ENCODE peak calls at places on chromosome 14, in nine cellular contexts. Y, A, V, Z, Q, M, W, R and O are unnamed samples. For H3K9me2, the result is how much of the 10 kb centered on the place peaks cover.

GRCh38 chr14:20873370-20874177 is 17.6 kb upstream of the RNASE3 start:
- DNase-seq in Y (peak), A (peak), V (peak), Z (peak), Q (peak), M (peak), W (peak), R (peak), O (peak)

GRCh38 chr14:27553820-27554219 is 956.0 kb upstream of the NOVA1 start:
- DNase-seq in Y (no peak), A (no peak), V (peak), Z (no peak), Q (no peak), M (peak), W (no peak), R (no peak), O (no peak)

GRCh38 chr14:51954657-51955056 is 34.7 kb upstream of the RTRAF start:
- DNase-seq in Y (no peak), A (no peak), V (peak), Z (no peak), Q (no peak), M (peak), W (no peak), R (no peak), O (no peak)

GRCh38 chr14:76011959-76012802 is 26.6 kb downstream of the IFT43 start:
- DNase-seq in Y (no peak), A (no peak), V (no peak), Z (no peak), Q (no peak), M (peak), W (no peak), R (no peak), O (no peak)

GRCh38 chr14:21057803-21058675 is at the start of gene RNASE8:
- DNase-seq in Y (peak), A (no peak), V (no peak), Z (peak), Q (no peak), M (no peak), W (no peak), R (no peak), O (no peak)

GRCh38 chr14:96037891-96038557 is 1.1 kb upstream of the C14orf132 start:
- DNase-seq in Y (peak), A (no peak), V (no peak), Z (no peak), Q (no peak), M (peak), W (peak), R (peak), O (no peak)

GRCh38 chr14:41607119-41607785 is 576 bp downstream of the LRFN5 start:
- DNase-seq in Y (peak), A (no peak), V (no peak), Z (no peak), Q (no peak), M (peak), W (no peak), R (no peak), O (peak)

GRCh38 chr14:52922656-52923055 is 28.2 kb downstream of the FERMT2 start:
- DNase-seq in Y (peak), A (no peak), V (peak), Z (no peak), Q (no peak), M (no peak), W (no peak), R (no peak), O (no peak)

GRCh38 chr14:35046751-35047536 is 872 bp downstream of the FAM177A1 start:
- DNase-seq in Y (peak), A (peak), V (peak), Z (peak), Q (peak), M (peak), W (no peak), R (no peak), O (peak)

GRCh38 chr14:54589076-54589475 is 22.1 kb downstream of the SAMD4A start:
- DNase-seq in Y (peak), A (no peak), V (peak), Z (no peak), Q (no peak), M (no peak), W (no peak), R (no peak), O (no peak)

GRCh38 chr14:89425931-89426330 is 8.9 kb upstream of the FOXN3 start:
- DNase-seq in Y (peak), A (no peak), V (peak), Z (no peak), Q (no peak), M (no peak), W (no peak), R (peak), O (peak)

GRCh38 chr14:60331201-60332045 is 82.4 kb downstream of the PPM1A start:
- DNase-seq in Y (peak), A (peak), V (peak), Z (no peak), Q (peak), M (peak), W (peak), R (peak), O (peak)

GRCh38 chr14:40674503-40674902 is 932.2 kb upstream of the LRFN5 start:
- DNase-seq in Y (no peak), A (no peak), V (no peak), Z (no peak), Q (no peak), M (no peak), W (no peak), R (no peak), O (no peak)

GRCh38 chr14:33839193-33840076 is 111.4 kb downstream of the EGLN3 start:
- DNase-seq in Y (peak), A (peak), V (peak), Z (no peak), Q (peak), M (peak), W (peak), R (peak), O (peak)

GRCh38 chr14:49972840-49973239 is 80.0 kb downstream of the ARF6 start:
- DNase-seq in Y (peak), A (no peak), V (peak), Z (peak), Q (peak), M (no peak), W (no peak), R (peak), O (peak)

GRCh38 chr14:35576260-35576659 is 42.3 kb downstream of the INSM2 start:
- DNase-seq in Y (peak), A (no peak), V (no peak), Z (no peak), Q (no peak), M (no peak), W (no peak), R (no peak), O (peak)

GRCh38 chr14:35573911-35574310 is 39.9 kb downstream of the INSM2 start:
- DNase-seq in Y (no peak), A (no peak), V (no peak), Z (no peak), Q (no peak), M (no peak), W (peak), R (no peak), O (no peak)

GRCh38 chr14:100304825-100305445 is 1.3 kb downstream of the SLC25A29 start:
- DNase-seq in Y (peak), A (no peak), V (peak), Z (no peak), Q (no peak), M (peak), W (no peak), R (no peak), O (peak)

GRCh38 chr14:101220921-101221510 is 317.5 kb upstream of the RTL1 start:
- DNase-seq in Y (no peak), A (no peak), V (no peak), Z (no peak), Q (no peak), M (no peak), W (no peak), R (no peak), O (no peak)

GRCh38 chr14:76876076-76876475 is 49.9 kb downstream of the LRRC74A start:
- DNase-seq in Y (peak), A (peak), V (peak), Z (peak), Q (peak), M (peak), W (peak), R (peak), O (peak)

GRCh38 chr14:68941820-68942219 is 37.3 kb downstream of the ACTN1 start:
- DNase-seq in Y (peak), A (no peak), V (peak), Z (peak), Q (no peak), M (peak), W (no peak), R (no peak), O (peak)

GRCh38 chr14:28629328-28630004 is 137.1 kb upstream of the FOXG1 start:
- DNase-seq in Y (no peak), A (no peak), V (peak), Z (peak), Q (no peak), M (no peak), W (no peak), R (no peak), O (no peak)

GRCh38 chr14:53516261-53516774 is 363.2 kb upstream of the DDHD1 start:
- DNase-seq in Y (peak), A (no peak), V (no peak), Z (no peak), Q (no peak), M (no peak), W (no peak), R (no peak), O (no peak)

GRCh38 chr14:94560782-94561655 is at the start of gene SERPINA4:
- DNase-seq in Y (no peak), A (no peak), V (no peak), Z (no peak), Q (no peak), M (no peak), W (no peak), R (no peak), O (peak)

GRCh38 chr14:81940636-81941035 is 407.0 kb upstream of the SEL1L start:
- DNase-seq in Y (no peak), A (no peak), V (no peak), Z (no peak), Q (no peak), M (no peak), W (no peak), R (no peak), O (no peak)

GRCh38 chr14:62117718-62118164 is 355.5 kb downstream of the SNAPC1 start:
- DNase-seq in Y (peak), A (no peak), V (no peak), Z (no peak), Q (no peak), M (no peak), W (no peak), R (no peak), O (no peak)

GRCh38 chr14:52125885-52126284 is 57.0 kb upstream of the NID2 start:
- DNase-seq in Y (no peak), A (no peak), V (no peak), Z (no peak), Q (no peak), M (no peak), W (no peak), R (no peak), O (no peak)

GRCh38 chr14:61177279-61178225 is 103.6 kb downstream of the TMEM30B start:
- DNase-seq in Y (peak), A (no peak), V (peak), Z (peak), Q (no peak), M (peak), W (no peak), R (peak), O (no peak)

GRCh38 chr14:92362781-92363235 is 39.8 kb downstream of the SLC24A4 start:
- DNase-seq in Y (peak), A (no peak), V (peak), Z (no peak), Q (no peak), M (no peak), W (no peak), R (no peak), O (no peak)

GRCh38 chr14:87805315-87805723 is 187.7 kb downstream of the GALC start:
- DNase-seq in Y (peak), A (peak), V (peak), Z (no peak), Q (no peak), M (peak), W (peak), R (no peak), O (peak)

GRCh38 chr14:36028218-36028617 is 148.3 kb downstream of the PTCSC3 start:
- DNase-seq in Y (no peak), A (peak), V (peak), Z (no peak), Q (no peak), M (peak), W (no peak), R (no peak), O (no peak)

DNA sequence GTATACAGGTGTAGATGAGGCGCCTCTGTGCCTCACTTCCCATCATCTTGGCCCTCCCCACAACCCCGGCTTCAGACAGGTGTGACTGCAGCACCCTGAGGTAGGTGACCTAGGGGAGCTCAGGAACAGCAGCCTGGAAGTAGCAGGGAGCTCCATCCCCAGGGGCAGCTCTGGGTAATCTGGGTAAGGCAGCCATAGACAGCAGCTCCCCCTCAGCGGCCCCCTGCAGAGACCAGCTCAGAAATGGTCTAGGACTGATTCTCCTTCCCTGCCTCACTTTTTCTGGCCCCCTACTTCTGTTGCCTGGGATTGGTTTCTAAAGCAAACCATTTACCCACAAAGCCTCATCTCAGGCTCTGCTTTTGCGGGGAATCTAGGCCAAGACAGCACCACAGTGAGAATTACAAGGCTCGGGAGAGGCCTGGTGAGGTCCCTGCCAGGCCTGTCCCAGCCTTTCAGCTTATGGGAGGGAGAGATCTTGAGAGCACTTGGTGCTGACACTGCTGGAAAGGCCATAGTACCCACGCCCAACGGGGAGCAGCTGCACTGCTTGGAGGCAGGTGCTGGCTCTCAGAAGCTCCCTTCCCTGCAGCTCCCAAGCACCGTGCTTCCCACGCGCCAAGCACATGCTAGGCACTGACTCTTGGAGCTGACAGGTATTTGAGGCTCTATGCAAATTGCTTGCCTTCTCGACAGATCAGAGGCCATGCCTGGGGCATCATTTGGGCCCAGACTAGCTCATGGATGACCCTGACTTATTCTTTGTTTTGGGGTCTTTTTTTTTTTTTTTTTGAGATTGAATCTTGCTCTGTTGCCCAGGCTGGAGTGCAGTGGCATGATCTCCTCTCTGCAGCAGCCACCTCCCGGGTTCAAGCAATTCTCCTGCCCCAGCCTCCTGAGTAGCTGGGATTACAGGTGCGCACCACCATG is 45.1 kb upstream of the TRAF3 start:
- DNase-seq in Y (no peak), A (no peak), V (no peak), Z (no peak), Q (no peak), M (no peak), W (no peak), R (no peak), O (no peak)
- H3K9me2 ChIP-seq in Y (under half), A (under half), V (under half), Z (under half), Q (under half), M (under half), W (under half), R (under half), O (under half)

DNA sequence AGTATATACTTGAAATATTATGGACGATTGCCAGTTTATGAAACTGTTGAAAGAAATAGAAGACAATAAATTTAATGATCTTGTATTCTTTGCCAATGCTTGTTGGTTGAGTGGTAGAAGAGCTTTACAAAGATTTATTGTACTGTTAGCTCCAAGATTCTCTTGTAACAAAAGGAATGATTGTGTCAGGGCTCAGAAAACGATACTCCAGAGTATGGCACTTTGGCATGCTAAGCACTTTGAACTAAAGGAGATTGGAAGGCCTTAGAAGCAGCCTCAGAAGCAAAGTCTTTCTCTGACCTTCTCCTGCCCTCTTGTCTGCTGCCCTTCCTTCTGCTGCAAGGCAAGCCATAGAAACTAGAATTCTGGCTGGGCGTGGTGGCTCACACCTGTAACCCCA is 4.2 kb upstream of the NGDN start:
- DNase-seq in Y (no peak), A (no peak), V (no peak), Z (no peak), Q (no peak), M (no peak), W (no peak), R (no peak), O (no peak)
- H3K9me2 ChIP-seq in Y (under half), A (under half), V (under half), Z (under half), Q (under half), M (under half), W (under half), R (under half), O (under half)

DNA sequence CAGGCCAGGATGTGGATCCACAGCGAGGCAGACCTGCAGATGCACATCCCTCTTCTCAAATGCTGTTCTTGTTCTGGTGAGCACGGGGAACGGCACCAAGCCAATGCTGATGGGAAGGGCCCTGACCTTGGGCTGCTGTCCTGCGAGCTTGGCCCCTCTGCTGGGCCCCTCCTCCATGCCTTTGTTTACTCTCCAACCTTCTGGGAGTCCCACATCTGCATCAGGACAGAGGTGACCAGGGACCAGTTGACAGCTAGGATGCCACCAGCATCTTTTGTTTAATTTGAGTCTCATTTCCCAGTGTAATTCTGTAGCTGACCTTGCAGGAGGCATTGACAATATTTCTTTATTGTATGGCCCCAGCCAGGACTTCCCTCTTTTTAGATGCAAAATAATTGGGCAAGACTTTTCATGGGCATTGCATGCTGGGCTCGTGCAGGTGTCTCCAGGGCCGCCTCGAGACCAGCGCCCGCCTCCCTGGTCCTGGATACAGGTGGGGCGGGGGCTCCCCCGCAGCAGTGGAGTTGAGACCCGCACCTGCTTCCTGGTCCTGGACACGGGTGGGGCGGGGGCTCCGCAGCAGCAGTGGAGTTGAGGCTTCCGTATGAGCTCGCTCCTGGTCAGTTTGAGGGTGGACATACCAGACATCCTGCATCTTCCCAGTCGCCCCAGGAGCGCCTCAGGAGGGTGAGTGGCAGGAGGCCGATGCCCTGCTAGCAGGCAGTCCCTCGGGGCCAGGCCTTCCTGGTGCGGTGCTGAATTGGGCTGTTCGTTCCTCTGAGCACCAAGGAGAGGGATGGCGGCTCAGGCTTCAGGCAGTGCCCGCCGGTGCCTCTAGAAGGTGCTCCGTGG is 11.4 kb downstream of the PACS2 start:
- DNase-seq in Y (no peak), A (no peak), V (no peak), Z (no peak), Q (no peak), M (no peak), W (peak), R (no peak), O (no peak)
- H3K9me2 ChIP-seq in Y (under half), A (under half), V (under half), Z (under half), Q (under half), M (under half), W (under half), R (under half), O (under half)

GRCh38 chr14:102967506-102967795 is 45.0 kb downstream of the AMN start:
- DNase-seq in Y (no peak), A (no peak), V (no peak), Z (no peak), Q (no peak), M (no peak), W (no peak), R (no peak), O (no peak)

GRCh38 chr14:102965282-102965681 is 42.8 kb downstream of the AMN start:
- DNase-seq in Y (peak), A (no peak), V (no peak), Z (peak), Q (no peak), M (no peak), W (no peak), R (no peak), O (no peak)

GRCh38 chr14:102964152-102964730 is 41.8 kb downstream of the AMN start:
- DNase-seq in Y (no peak), A (no peak), V (no peak), Z (no peak), Q (no peak), M (no peak), W (no peak), R (no peak), O (no peak)

GRCh38 chr14:102966681-102967505 is 44.4 kb downstream of the AMN start:
- DNase-seq in Y (no peak), A (no peak), V (no peak), Z (no peak), Q (no peak), M (no peak), W (no peak), R (no peak), O (no peak)

DNA sequence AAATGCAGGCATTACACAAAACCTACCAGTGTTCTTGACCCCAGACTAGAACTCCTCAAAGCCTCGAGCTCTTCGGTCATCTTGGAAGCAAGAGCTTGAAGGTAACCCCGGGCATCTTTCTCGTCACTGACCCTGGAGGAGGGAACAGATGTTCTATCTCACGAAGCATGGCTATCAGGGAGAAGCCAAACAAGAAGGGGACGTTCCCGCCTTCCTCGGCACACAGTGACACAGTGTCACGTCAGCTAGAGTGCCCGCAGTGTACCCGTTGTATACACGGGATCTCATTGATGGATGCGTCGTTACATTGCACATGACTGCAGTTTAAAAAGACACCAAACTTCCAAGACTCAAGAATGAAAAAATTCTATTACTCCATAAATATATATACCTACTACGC is 43.8 kb downstream of the AMN start:
- DNase-seq in Y (no peak), A (no peak), V (no peak), Z (no peak), Q (no peak), M (no peak), W (no peak), R (no peak), O (no peak)
- H3K9me2 ChIP-seq in Y (under half), A (under half), V (under half), Z (under half), Q (under half), M (under half), W (under half), R (under half), O (under half)

GRCh38 chr14:58828298-58828697 is 190.5 kb downstream of the DACT1 start:
- DNase-seq in Y (no peak), A (no peak), V (no peak), Z (no peak), Q (no peak), M (no peak), W (no peak), R (no peak), O (no peak)

GRCh38 chr14:58832010-58832409 is 194.2 kb downstream of the DACT1 start:
- DNase-seq in Y (no peak), A (no peak), V (peak), Z (no peak), Q (no peak), M (no peak), W (peak), R (no peak), O (no peak)

GRCh38 chr14:58826845-58827686 is 189.3 kb downstream of the DACT1 start:
- DNase-seq in Y (no peak), A (no peak), V (peak), Z (no peak), Q (no peak), M (peak), W (no peak), R (no peak), O (no peak)

GRCh38 chr14:58829594-58829993 is 191.8 kb downstream of the DACT1 start:
- DNase-seq in Y (no peak), A (no peak), V (peak), Z (no peak), Q (no peak), M (no peak), W (no peak), R (no peak), O (peak)

GRCh38 chr14:58830121-58830520 is 192.4 kb downstream of the DACT1 start:
- DNase-seq in Y (no peak), A (no peak), V (no peak), Z (no peak), Q (no peak), M (no peak), W (no peak), R (no peak), O (no peak)
- H3K9me2 ChIP-seq in Y (under half), A (under half), V (under half), Z (under half), Q (under half), M (under half), W (under half), R (under half), O (under half)